ENCODE peak calls at places on chromosomes 4 and X, in seven cellular contexts. V is substantia nigra; T is GM12865; S is epithelial cell of esophagus; D is LHCN-M2; G is stromal cell of bone marrow; X is activated CD8-positive, alpha-beta memory T cell treated with anti-CD3 and anti-CD28 coated beads, Interleukin-2, amount 10 ng/mL, durations not matched to agents 7 days and 5 days. U is an unnamed sample.

GRCh38 chrX:79366888-79367749 is at the start of gene ITM2A:
- DNase-seq in V (no peak), T (peak; percentile 63), S (peak; percentile 0), D (no peak), G (no peak), X (peak; percentile 74), U (no peak)

GRCh38 chrX:151902813-151903591 is 9.7 kb upstream of the MAGEA4 start:
- DNase-seq in V (no peak), T (no peak), S (peak; percentile 80), D (peak; percentile 83), G (peak; percentile 71), X (no peak), U (no peak)

GRCh38 chr4:38322709-38323108 is 341.3 kb upstream of the KLF3 start:
- DNase-seq in V (no peak), T (no peak), S (no peak), D (peak; percentile 91), G (peak; percentile 86), X (no peak), U (peak; percentile 14)

GRCh38 chrX:145843196-145843595 is 25.6 kb downstream of the SLITRK2 start:
- DNase-seq in V (peak; percentile 33), T (no peak), S (no peak), D (no peak), G (no peak), X (no peak), U (no peak)

GRCh38 chr4:112593438-112594133 is 43.1 kb downstream of the ZGRF1 start:
- DNase-seq in V (no peak), T (peak; percentile 32), S (no peak), D (no peak), G (no peak), X (no peak), U (no peak)

GRCh38 chr4:2304321-2304876 is 42.5 kb upstream of the MXD4 start:
- DNase-seq in V (no peak), T (no peak), S (no peak), D (no peak), G (no peak), X (no peak), U (no peak)

GRCh38 chrX:153645151-153645550 is 1.9 kb upstream of the DUSP9 start:
- DNase-seq in V (no peak), T (no peak), S (no peak), D (no peak), G (no peak), X (no peak), U (no peak)

GRCh38 chrX:8738588-8739189 is 6.8 kb upstream of the ANOS1 start:
- DNase-seq in V (peak; percentile 23), T (peak; percentile 26), S (peak; percentile 49), D (no peak), G (no peak), X (no peak), U (peak; percentile 18)

GRCh38 chr4:184472540-184473264 is 1.6 kb downstream of the IRF2 start:
- DNase-seq in V (peak; percentile 74), T (peak; percentile 83), S (peak; percentile 68), D (peak; percentile 63), G (peak; percentile 37), X (peak; percentile 76), U (no peak)

GRCh38 chr4:76658231-76659102 is 223.4 kb downstream of the SHROOM3 start:
- DNase-seq in V (no peak), T (no peak), S (peak; percentile 71), D (peak; percentile 60), G (peak; percentile 59), X (no peak), U (no peak)

GRCh38 chr4:182620111-182620980 is 296.8 kb downstream of the DCTD start:
- DNase-seq in V (no peak), T (no peak), S (no peak), D (no peak), G (no peak), X (no peak), U (no peak)

U was measured in DMS 273 treated with DMSO at 0.1 percent for 48 hours.